ENCODE peak calls at places on chromosomes 1 and 21, in nine cellular contexts. S is PC-3; K is small intestine; C is left lung; F is fibroblast of lung; L is heart right ventricle; Q is uterus; H is iPS DF 6.9; D is effector memory CD4-positive, alpha-beta T cell. O is an unnamed sample.

GRCh38 chr1:13543927-13544556 is 30.2 kb upstream of the LRRC38 start:
- DNase-seq in S (peak; percentile 58), K (peak; percentile 4), C (no peak), F (peak; percentile 3), L (peak; percentile 65), Q (no peak), H (no peak), D (no peak), O (peak; percentile 65)

GRCh38 chr1:63068626-63069025 is 253.7 kb upstream of the FOXD3 start:
- DNase-seq in S (peak; percentile 65), K (no peak), C (no peak), F (no peak), L (no peak), Q (no peak), H (no peak), D (no peak), O (no peak)

GRCh38 chr21:42622284-42622683 is 31.1 kb upstream of the PDE9A start:
- DNase-seq in S (no peak), K (no peak), C (no peak), F (no peak), L (no peak), Q (no peak), H (no peak), D (no peak), O (no peak)

GRCh38 chr1:172321429-172321828 is 99.1 kb upstream of the C1orf105 start:
- DNase-seq in S (peak; percentile 31), K (no peak), C (no peak), F (peak; percentile 83), L (no peak), Q (no peak), H (no peak), D (no peak), O (no peak)

GRCh38 chr1:214552174-214552608 is 789 bp upstream of the PTPN14 start:
- DNase-seq in S (peak; percentile 98), K (peak; percentile 72), C (peak; percentile 72), F (peak; percentile 82), L (peak; percentile 36), Q (peak; percentile 52), H (peak; percentile 70), D (no peak), O (peak; percentile 75)

GRCh38 chr1:67792756-67793475 is 40.4 kb downstream of the GNG12 start:
- DNase-seq in S (no peak), K (peak; percentile 78), C (no peak), F (no peak), L (no peak), Q (no peak), H (no peak), D (no peak), O (no peak)

GRCh38 chr1:85494074-85494956 is 29.4 kb upstream of the DDAH1 start:
- DNase-seq in S (no peak), K (peak; percentile 62), C (no peak), F (no peak), L (no peak), Q (no peak), H (no peak), D (no peak), O (no peak)

GRCh38 chr1:165827199-165828102 is at the start of gene UCK2:
- DNase-seq in S (peak; percentile 89), K (peak; percentile 82), C (peak; percentile 93), F (peak; percentile 81), L (peak; percentile 78), Q (peak; percentile 64), H (no peak), D (peak; percentile 11), O (peak; percentile 68)

GRCh38 chr1:19780267-19780877 is 19.3 kb downstream of the TMCO4 start:
- DNase-seq in S (no peak), K (no peak), C (no peak), F (no peak), L (no peak), Q (no peak), H (no peak), D (no peak), O (no peak)

GRCh38 chr1:55868026-55868425 is 652.9 kb upstream of the USP24 start:
- DNase-seq in S (peak; percentile 48), K (no peak), C (no peak), F (peak; percentile 71), L (no peak), Q (no peak), H (no peak), D (no peak), O (no peak)

GRCh38 chr21:35475006-35475405 is 425.9 kb upstream of the RUNX1 start:
- DNase-seq in S (no peak), K (no peak), C (no peak), F (peak; percentile 50), L (no peak), Q (no peak), H (no peak), D (no peak), O (no peak)

GRCh38 chr1:227365473-227366067 is 47.3 kb upstream of the CDC42BPA start:
- DNase-seq in S (no peak), K (peak; percentile 75), C (no peak), F (no peak), L (no peak), Q (no peak), H (no peak), D (no peak), O (no peak)

GRCh38 chr1:227358079-227358358 is 39.7 kb upstream of the CDC42BPA start:
- DNase-seq in S (peak; percentile 44), K (no peak), C (no peak), F (no peak), L (no peak), Q (no peak), H (no peak), D (no peak), O (no peak)

GRCh38 chr1:227364657-227365056 is 46.4 kb upstream of the CDC42BPA start:
- DNase-seq in S (no peak), K (no peak), C (no peak), F (no peak), L (no peak), Q (no peak), H (no peak), D (no peak), O (no peak)

GRCh38 chr1:227363825-227364224 is 45.5 kb upstream of the CDC42BPA start:
- DNase-seq in S (no peak), K (no peak), C (no peak), F (no peak), L (no peak), Q (no peak), H (no peak), D (no peak), O (no peak)

DNA sequence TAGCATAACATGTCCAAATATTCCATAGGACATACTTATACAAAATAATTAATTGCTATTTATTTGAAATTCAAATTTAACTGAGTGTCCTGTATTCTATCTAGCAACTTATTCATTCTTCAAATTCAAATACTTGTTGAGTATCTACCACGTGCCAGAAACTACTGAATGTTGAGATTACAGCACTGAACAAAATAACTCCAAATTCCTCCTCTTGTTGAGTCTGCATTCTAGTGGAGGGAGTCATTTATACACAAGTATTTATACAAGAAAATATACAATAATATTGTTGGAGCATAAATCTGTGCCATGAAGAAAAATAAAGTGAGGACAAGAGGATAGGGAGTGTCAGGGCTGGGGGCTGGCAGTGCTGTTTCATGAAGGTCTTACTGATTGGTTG is 43.7 kb upstream of the CDC42BPA start:
- DNase-seq in S (no peak), K (no peak), C (no peak), F (peak; percentile 20), L (no peak), Q (no peak), H (no peak), D (no peak), O (no peak)
- H3K4me1 ChIP-seq in S (peaks cover 15% of the 10 kb centered on the region), K (no peaks in the 10 kb centered on the region), C (no peaks in the 10 kb centered on the region), F (peaks cover 8% of the 10 kb centered on the region), L (peaks cover 9% of the 10 kb centered on the region), Q (no peaks in the 10 kb centered on the region), H (peaks cover 5% of the 10 kb centered on the region), D (no peaks in the 10 kb centered on the region), O (no peaks in the 10 kb centered on the region)

DNA sequence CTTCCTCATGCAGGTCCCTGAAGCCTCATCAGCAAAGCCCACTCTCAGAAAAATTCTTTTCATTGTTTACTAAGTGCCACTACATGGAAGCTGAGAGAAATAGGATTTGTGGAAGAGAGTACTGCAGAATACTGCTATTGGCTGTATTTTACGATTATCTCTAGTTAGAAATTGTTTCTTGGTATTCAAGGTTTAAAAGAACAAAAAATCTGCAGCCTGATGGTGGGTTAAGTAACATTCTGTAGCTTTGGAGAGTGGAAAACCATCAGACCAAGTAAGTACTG is 27.3 kb downstream of the PTTG1IP start:
- DNase-seq in S (no peak), K (no peak), C (no peak), F (no peak), L (no peak), Q (no peak), H (no peak), D (no peak), O (no peak)
- H3K4me3 ChIP-seq in S (peak overlapping the region; percentile 36), K (no peak overlapping the region), C (peak overlapping the region; percentile 10), F (peak overlapping the region; percentile 6), L (peak overlapping the region; percentile 45), Q (no peak overlapping the region), H (no peak overlapping the region), D (peak overlapping the region; percentile 45), O (peak overlapping the region; percentile 41)

DNA sequence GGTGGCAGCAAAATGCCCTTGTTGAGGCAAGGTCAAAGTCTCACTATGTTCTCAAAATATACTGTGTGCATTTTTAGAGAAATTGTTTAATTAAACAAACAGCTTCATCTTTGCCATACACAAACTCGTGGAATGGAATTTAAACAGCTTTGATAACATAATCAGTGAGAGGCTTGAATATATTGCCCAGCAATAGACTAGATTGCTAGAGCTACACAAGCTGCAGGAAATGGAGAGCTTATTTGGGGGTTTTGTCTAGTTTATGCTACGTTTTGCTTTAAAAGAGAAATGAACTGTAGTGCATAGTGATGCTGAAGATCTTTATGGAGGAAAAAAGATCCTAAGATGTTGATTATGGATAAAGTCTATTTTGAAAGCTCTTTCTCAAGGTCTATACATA is 166.8 kb upstream of the HMCN1 start:
- DNase-seq in S (no peak), K (no peak), C (no peak), F (no peak), L (no peak), Q (no peak), H (no peak), D (no peak), O (no peak)
- H3K27ac ChIP-seq in S (no peak overlapping the region), K (peak overlapping the region; percentile 8), C (peak overlapping the region; percentile 68), F (no peak overlapping the region), L (no peak overlapping the region), Q (no peak overlapping the region), H (no peak overlapping the region), D (peak overlapping the region; percentile 92), O (no peak overlapping the region)

GRCh38 chr1:116502915-116503314 is 67.9 kb downstream of the CD58 start:
- DNase-seq in S (no peak), K (no peak), C (no peak), F (no peak), L (no peak), Q (no peak), H (no peak), D (no peak), O (no peak)

GRCh38 chr1:116503535-116504307 is 67.1 kb downstream of the CD58 start:
- DNase-seq in S (no peak), K (peak; percentile 57), C (peak; percentile 75), F (peak; percentile 20), L (peak; percentile 44), Q (no peak), H (no peak), D (no peak), O (no peak)

GRCh38 chr1:116501870-116502244 is 69.0 kb downstream of the CD58 start:
- DNase-seq in S (no peak), K (no peak), C (no peak), F (no peak), L (no peak), Q (no peak), H (no peak), D (no peak), O (no peak)

GRCh38 chr1:116506132-116507004 is 64.5 kb downstream of the CD58 start:
- DNase-seq in S (peak; percentile 53), K (peak; percentile 87), C (no peak), F (peak; percentile 54), L (no peak), Q (no peak), H (no peak), D (no peak), O (no peak)

GRCh38 chr1:116504308-116505156 is 66.3 kb downstream of the CD58 start:
- DNase-seq in S (peak; percentile 79), K (peak; percentile 83), C (peak; percentile 89), F (peak; percentile 85), L (peak; percentile 52), Q (no peak), H (no peak), D (peak; percentile 89), O (peak; percentile 80)
- H3K4me1 ChIP-seq in S (peaks cover 52% of the 10 kb centered on the region), K (peaks cover 19% of the 10 kb centered on the region), C (peaks cover 6% of the 10 kb centered on the region), F (peaks cover 16% of the 10 kb centered on the region), L (peaks cover 11% of the 10 kb centered on the region), Q (no peaks in the 10 kb centered on the region), H (no peaks in the 10 kb centered on the region), D (peaks cover 41% of the 10 kb centered on the region), O (peaks cover 24% of the 10 kb centered on the region)

O was measured in right atrium auricular region.